ENCODE peak calls at places on chromosomes 7 and 10, in nine cellular contexts. One of them, this sample, is unnamed.

GRCh38 chr7:68224041-68224534 is 1227.5 kb downstream of the TYW1 start:
- DNase-seq in skeletal muscle cell: no peak
- DNase-seq in activated effector memory CD4-positive, alpha-beta T cell treated with Interleukin-2 at 50 U/mL for 16 hours: no peak
- DNase-seq in BE2C: peak
- DNase-seq in cardiac fibroblast: no peak
- DNase-seq in mesenchymal stem cell: no peak
- DNase-seq in anterior cingulate cortex: peak
- DNase-seq in NCI-H1092 treated with DMSO at 0.1 percent for 48 hours: peak
- DNase-seq in dermis microvascular lymphatic vessel endothelial cell: no peak
- DNase-seq in this sample: no peak

GRCh38 chr10:2936816-2937215 is 130.5 kb upstream of the PFKP start:
- DNase-seq in skeletal muscle cell: no peak
- DNase-seq in activated effector memory CD4-positive, alpha-beta T cell treated with Interleukin-2 at 50 U/mL for 16 hours: no peak
- DNase-seq in BE2C: no peak
- DNase-seq in cardiac fibroblast: no peak
- DNase-seq in mesenchymal stem cell: no peak
- DNase-seq in anterior cingulate cortex: no peak
- DNase-seq in NCI-H1092 treated with DMSO at 0.1 percent for 48 hours: no peak
- DNase-seq in dermis microvascular lymphatic vessel endothelial cell: no peak
- DNase-seq in this sample: no peak

GRCh38 chr7:28410628-28411578 is 1.4 kb upstream of the CREB5 start:
- DNase-seq in skeletal muscle cell: peak
- DNase-seq in activated effector memory CD4-positive, alpha-beta T cell treated with Interleukin-2 at 50 U/mL for 16 hours: no peak
- DNase-seq in BE2C: peak
- DNase-seq in cardiac fibroblast: peak
- DNase-seq in mesenchymal stem cell: peak
- DNase-seq in anterior cingulate cortex: no peak
- DNase-seq in NCI-H1092 treated with DMSO at 0.1 percent for 48 hours: peak
- DNase-seq in dermis microvascular lymphatic vessel endothelial cell: peak
- DNase-seq in this sample: no peak

GRCh38 chr7:106125417-106125816 is 13.3 kb upstream of the SYPL1 start:
- DNase-seq in skeletal muscle cell: no peak
- DNase-seq in activated effector memory CD4-positive, alpha-beta T cell treated with Interleukin-2 at 50 U/mL for 16 hours: no peak
- DNase-seq in BE2C: no peak
- DNase-seq in cardiac fibroblast: peak
- DNase-seq in mesenchymal stem cell: no peak
- DNase-seq in anterior cingulate cortex: no peak
- DNase-seq in NCI-H1092 treated with DMSO at 0.1 percent for 48 hours: no peak
- DNase-seq in dermis microvascular lymphatic vessel endothelial cell: no peak
- DNase-seq in this sample: no peak

GRCh38 chr10:34046651-34047050 is 712.2 kb upstream of the NRP1 start:
- DNase-seq in skeletal muscle cell: no peak
- DNase-seq in activated effector memory CD4-positive, alpha-beta T cell treated with Interleukin-2 at 50 U/mL for 16 hours: no peak
- DNase-seq in BE2C: no peak
- DNase-seq in cardiac fibroblast: no peak
- DNase-seq in mesenchymal stem cell: no peak
- DNase-seq in anterior cingulate cortex: no peak
- DNase-seq in NCI-H1092 treated with DMSO at 0.1 percent for 48 hours: no peak
- DNase-seq in dermis microvascular lymphatic vessel endothelial cell: no peak
- DNase-seq in this sample: no peak

GRCh38 chr7:16526742-16527540 is at the start of gene LRRC72:
- DNase-seq in skeletal muscle cell: no peak
- DNase-seq in activated effector memory CD4-positive, alpha-beta T cell treated with Interleukin-2 at 50 U/mL for 16 hours: no peak
- DNase-seq in BE2C: no peak
- DNase-seq in cardiac fibroblast: no peak
- DNase-seq in mesenchymal stem cell: no peak
- DNase-seq in anterior cingulate cortex: no peak
- DNase-seq in NCI-H1092 treated with DMSO at 0.1 percent for 48 hours: no peak
- DNase-seq in dermis microvascular lymphatic vessel endothelial cell: no peak
- DNase-seq in this sample: no peak

GRCh38 chr7:150838965-150839650 is 13.2 kb upstream of the AOC1 start:
- DNase-seq in skeletal muscle cell: no peak
- DNase-seq in activated effector memory CD4-positive, alpha-beta T cell treated with Interleukin-2 at 50 U/mL for 16 hours: no peak
- DNase-seq in BE2C: no peak
- DNase-seq in cardiac fibroblast: no peak
- DNase-seq in mesenchymal stem cell: no peak
- DNase-seq in anterior cingulate cortex: no peak
- DNase-seq in NCI-H1092 treated with DMSO at 0.1 percent for 48 hours: no peak
- DNase-seq in dermis microvascular lymphatic vessel endothelial cell: no peak
- DNase-seq in this sample: no peak

GRCh38 chr7:47327306-47327697 is 254.6 kb downstream of the TNS3 start:
- DNase-seq in skeletal muscle cell: no peak
- DNase-seq in activated effector memory CD4-positive, alpha-beta T cell treated with Interleukin-2 at 50 U/mL for 16 hours: no peak
- DNase-seq in BE2C: no peak
- DNase-seq in cardiac fibroblast: peak
- DNase-seq in mesenchymal stem cell: no peak
- DNase-seq in anterior cingulate cortex: no peak
- DNase-seq in NCI-H1092 treated with DMSO at 0.1 percent for 48 hours: no peak
- DNase-seq in dermis microvascular lymphatic vessel endothelial cell: no peak
- DNase-seq in this sample: no peak

GRCh38 chr10:79052311-79053080 is 16.3 kb upstream of the ZMIZ1 start:
- DNase-seq in skeletal muscle cell: no peak
- DNase-seq in activated effector memory CD4-positive, alpha-beta T cell treated with Interleukin-2 at 50 U/mL for 16 hours: no peak
- DNase-seq in BE2C: peak
- DNase-seq in cardiac fibroblast: peak
- DNase-seq in mesenchymal stem cell: peak
- DNase-seq in anterior cingulate cortex: no peak
- DNase-seq in NCI-H1092 treated with DMSO at 0.1 percent for 48 hours: peak
- DNase-seq in dermis microvascular lymphatic vessel endothelial cell: peak
- DNase-seq in this sample: no peak

GRCh38 chr7:112157072-112157471 is 49.1 kb downstream of the DOCK4 start:
- DNase-seq in skeletal muscle cell: peak
- DNase-seq in activated effector memory CD4-positive, alpha-beta T cell treated with Interleukin-2 at 50 U/mL for 16 hours: no peak
- DNase-seq in BE2C: no peak
- DNase-seq in cardiac fibroblast: peak
- DNase-seq in mesenchymal stem cell: peak
- DNase-seq in anterior cingulate cortex: no peak
- DNase-seq in NCI-H1092 treated with DMSO at 0.1 percent for 48 hours: no peak
- DNase-seq in dermis microvascular lymphatic vessel endothelial cell: no peak
- DNase-seq in this sample: no peak

GRCh38 chr7:24703296-24703695 is 54.0 kb downstream of the GSDME start:
- DNase-seq in skeletal muscle cell: peak
- DNase-seq in activated effector memory CD4-positive, alpha-beta T cell treated with Interleukin-2 at 50 U/mL for 16 hours: no peak
- DNase-seq in BE2C: no peak
- DNase-seq in cardiac fibroblast: no peak
- DNase-seq in mesenchymal stem cell: no peak
- DNase-seq in anterior cingulate cortex: no peak
- DNase-seq in NCI-H1092 treated with DMSO at 0.1 percent for 48 hours: no peak
- DNase-seq in dermis microvascular lymphatic vessel endothelial cell: no peak
- DNase-seq in this sample: no peak

GRCh38 chr10:69004821-69005220 is 16.2 kb downstream of the KIFBP start:
- DNase-seq in skeletal muscle cell: no peak
- DNase-seq in activated effector memory CD4-positive, alpha-beta T cell treated with Interleukin-2 at 50 U/mL for 16 hours: no peak
- DNase-seq in BE2C: no peak
- DNase-seq in cardiac fibroblast: peak
- DNase-seq in mesenchymal stem cell: peak
- DNase-seq in anterior cingulate cortex: no peak
- DNase-seq in NCI-H1092 treated with DMSO at 0.1 percent for 48 hours: no peak
- DNase-seq in dermis microvascular lymphatic vessel endothelial cell: peak
- DNase-seq in this sample: no peak

GRCh38 chr10:114577133-114577532 is 80.9 kb downstream of the ABLIM1 start:
- DNase-seq in skeletal muscle cell: peak
- DNase-seq in activated effector memory CD4-positive, alpha-beta T cell treated with Interleukin-2 at 50 U/mL for 16 hours: no peak
- DNase-seq in BE2C: no peak
- DNase-seq in cardiac fibroblast: peak
- DNase-seq in mesenchymal stem cell: peak
- DNase-seq in anterior cingulate cortex: no peak
- DNase-seq in NCI-H1092 treated with DMSO at 0.1 percent for 48 hours: no peak
- DNase-seq in dermis microvascular lymphatic vessel endothelial cell: peak
- DNase-seq in this sample: no peak

GRCh38 chr7:128408709-128409434 is 910 bp downstream of the IMPDH1 start:
- DNase-seq in skeletal muscle cell: no peak
- DNase-seq in activated effector memory CD4-positive, alpha-beta T cell treated with Interleukin-2 at 50 U/mL for 16 hours: no peak
- DNase-seq in BE2C: no peak
- DNase-seq in cardiac fibroblast: peak
- DNase-seq in mesenchymal stem cell: peak
- DNase-seq in anterior cingulate cortex: no peak
- DNase-seq in NCI-H1092 treated with DMSO at 0.1 percent for 48 hours: no peak
- DNase-seq in dermis microvascular lymphatic vessel endothelial cell: no peak
- DNase-seq in this sample: no peak

GRCh38 chr7:2399848-2400587 is 3.4 kb upstream of the CHST12 start:
- DNase-seq in skeletal muscle cell: peak
- DNase-seq in activated effector memory CD4-positive, alpha-beta T cell treated with Interleukin-2 at 50 U/mL for 16 hours: no peak
- DNase-seq in BE2C: peak
- DNase-seq in cardiac fibroblast: peak
- DNase-seq in mesenchymal stem cell: peak
- DNase-seq in anterior cingulate cortex: peak
- DNase-seq in NCI-H1092 treated with DMSO at 0.1 percent for 48 hours: peak
- DNase-seq in dermis microvascular lymphatic vessel endothelial cell: peak
- DNase-seq in this sample: no peak

GRCh38 chr10:132832186-132832983 is 46.4 kb upstream of the NKX6-2 start:
- DNase-seq in skeletal muscle cell: no peak
- DNase-seq in activated effector memory CD4-positive, alpha-beta T cell treated with Interleukin-2 at 50 U/mL for 16 hours: no peak
- DNase-seq in BE2C: no peak
- DNase-seq in cardiac fibroblast: no peak
- DNase-seq in mesenchymal stem cell: no peak
- DNase-seq in anterior cingulate cortex: no peak
- DNase-seq in NCI-H1092 treated with DMSO at 0.1 percent for 48 hours: no peak
- DNase-seq in dermis microvascular lymphatic vessel endothelial cell: no peak
- DNase-seq in this sample: no peak

GRCh38 chr7:98133181-98133580 is 26.5 kb downstream of the LMTK2 start:
- DNase-seq in skeletal muscle cell: no peak
- DNase-seq in activated effector memory CD4-positive, alpha-beta T cell treated with Interleukin-2 at 50 U/mL for 16 hours: no peak
- DNase-seq in BE2C: no peak
- DNase-seq in cardiac fibroblast: peak
- DNase-seq in mesenchymal stem cell: peak
- DNase-seq in anterior cingulate cortex: no peak
- DNase-seq in NCI-H1092 treated with DMSO at 0.1 percent for 48 hours: no peak
- DNase-seq in dermis microvascular lymphatic vessel endothelial cell: no peak
- DNase-seq in this sample: no peak

GRCh38 chr10:26746111-26746510 is 48.6 kb downstream of the PDSS1 start:
- DNase-seq in skeletal muscle cell: no peak
- DNase-seq in activated effector memory CD4-positive, alpha-beta T cell treated with Interleukin-2 at 50 U/mL for 16 hours: no peak
- DNase-seq in BE2C: no peak
- DNase-seq in cardiac fibroblast: no peak
- DNase-seq in mesenchymal stem cell: no peak
- DNase-seq in anterior cingulate cortex: no peak
- DNase-seq in NCI-H1092 treated with DMSO at 0.1 percent for 48 hours: no peak
- DNase-seq in dermis microvascular lymphatic vessel endothelial cell: no peak
- DNase-seq in this sample: no peak

GRCh38 chr10:60282771-60283353 is 106.8 kb downstream of the ANK3 start:
- DNase-seq in skeletal muscle cell: peak
- DNase-seq in activated effector memory CD4-positive, alpha-beta T cell treated with Interleukin-2 at 50 U/mL for 16 hours: no peak
- DNase-seq in BE2C: no peak
- DNase-seq in cardiac fibroblast: no peak
- DNase-seq in mesenchymal stem cell: peak
- DNase-seq in anterior cingulate cortex: no peak
- DNase-seq in NCI-H1092 treated with DMSO at 0.1 percent for 48 hours: no peak
- DNase-seq in dermis microvascular lymphatic vessel endothelial cell: peak
- DNase-seq in this sample: no peak

GRCh38 chr7:142196066-142196840 is 61.6 kb downstream of the PRSS58 start:
- DNase-seq in skeletal muscle cell: no peak
- DNase-seq in activated effector memory CD4-positive, alpha-beta T cell treated with Interleukin-2 at 50 U/mL for 16 hours: no peak
- DNase-seq in BE2C: no peak
- DNase-seq in cardiac fibroblast: no peak
- DNase-seq in mesenchymal stem cell: no peak
- DNase-seq in anterior cingulate cortex: no peak
- DNase-seq in NCI-H1092 treated with DMSO at 0.1 percent for 48 hours: no peak
- DNase-seq in dermis microvascular lymphatic vessel endothelial cell: no peak
- DNase-seq in this sample: no peak